ENCODE peak calls at places on chromosome 22, in five cellular contexts. Y is right lobe of liver; P is tibial nerve; F is pancreas; X is naive thymus-derived CD4-positive, alpha-beta T cell. C is an unnamed sample.

GRCh38 chr22:19806213-19807160 is 45.9 kb downstream of the TBX1 start:
- DNase-seq in Y (peak; percentile 14), P (peak; percentile 26), F (no peak), X (no peak), C (no peak)

GRCh38 chr22:43996170-43996980 is 27.7 kb upstream of the PARVB start:
- DNase-seq in Y (peak; percentile 64), P (peak; percentile 23), F (peak; percentile 40), X (peak; percentile 62), C (peak; percentile 53)

GRCh38 chr22:26599505-26599904 is 9.6 kb upstream of the TPST2 start:
- DNase-seq in Y (no peak), P (no peak), F (no peak), X (no peak), C (no peak)

GRCh38 chr22:26610072-26610958 is 7.5 kb downstream of the CRYBB1 start:
- DNase-seq in Y (no peak), P (no peak), F (no peak), X (no peak), C (peak; percentile 13)

GRCh38 chr22:29382575-29383328 is 5.6 kb downstream of the AP1B1 start:
- DNase-seq in Y (no peak), P (no peak), F (peak; percentile 80), X (no peak), C (no peak)

GRCh38 chr22:30206964-30207363 is 39.6 kb downstream of the LIF start:
- DNase-seq in Y (peak; percentile 48), P (no peak), F (no peak), X (no peak), C (no peak)

GRCh38 chr22:50016988-50017700 is 4.6 kb upstream of the IL17REL start:
- DNase-seq in Y (peak; percentile 14), P (no peak), F (no peak), X (no peak), C (no peak)

GRCh38 chr22:30920407-30920806 is 48.2 kb downstream of the MORC2 start:
- DNase-seq in Y (peak; percentile 81), P (peak; percentile 79), F (peak; percentile 57), X (peak; percentile 77), C (peak; percentile 73)

GRCh38 chr22:45997077-45997774 is 20.3 kb upstream of the WNT7B start:
- DNase-seq in Y (peak; percentile 87), P (peak; percentile 77), F (peak; percentile 66), X (no peak), C (no peak)

GRCh38 chr22:30015229-30015797 is 65.0 kb upstream of the HORMAD2 start:
- DNase-seq in Y (no peak), P (no peak), F (no peak), X (no peak), C (no peak)

GRCh38 chr22:46598224-46598623 is 22.0 kb upstream of the GRAMD4 start:
- DNase-seq in Y (no peak), P (no peak), F (no peak), X (no peak), C (no peak)

GRCh38 chr22:45096256-45096907 is 67.3 kb upstream of the NUP50 start:
- DNase-seq in Y (no peak), P (peak; percentile 31), F (peak; percentile 37), X (peak; percentile 24), C (no peak)

GRCh38 chr22:48819232-48819631 is 1008.4 kb downstream of the BRD1 start:
- DNase-seq in Y (no peak), P (no peak), F (no peak), X (no peak), C (no peak)

GRCh38 chr22:27886843-27887151 is 32.3 kb downstream of the PITPNB start:
- DNase-seq in Y (no peak), P (no peak), F (no peak), X (no peak), C (no peak)

GRCh38 chr22:24585461-24585860 is 7.4 kb downstream of the LRRC75B start:
- DNase-seq in Y (no peak), P (no peak), F (no peak), X (no peak), C (no peak)

GRCh38 chr22:24043957-24044356 is 32.9 kb downstream of the CABIN1 start:
- DNase-seq in Y (no peak), P (no peak), F (no peak), X (no peak), C (no peak)

GRCh38 chr22:30270841-30271240 is 4.2 kb upstream of the OSM start:
- DNase-seq in Y (peak; percentile 80), P (no peak), F (peak; percentile 75), X (no peak), C (no peak)

GRCh38 chr22:24071686-24072085 is 60.6 kb downstream of the CABIN1 start:
- DNase-seq in Y (no peak), P (no peak), F (no peak), X (no peak), C (no peak)

GRCh38 chr22:49815641-49816071 is 12.0 kb downstream of the BRD1 start:
- DNase-seq in Y (no peak), P (no peak), F (no peak), X (no peak), C (no peak)

GRCh38 chr22:46612904-46613605 is 7.1 kb upstream of the GRAMD4 start:
- DNase-seq in Y (no peak), P (no peak), F (no peak), X (peak; percentile 20), C (peak; percentile 33)

GRCh38 chr22:19469421-19469820 is 9.6 kb downstream of the UFD1 start:
- DNase-seq in Y (no peak), P (no peak), F (no peak), X (no peak), C (no peak)

GRCh38 chr22:50403701-50404101 is 60.6 kb downstream of the PPP6R2 start:
- DNase-seq in Y (peak; percentile 71), P (peak; percentile 49), F (peak; percentile 61), X (no peak), C (no peak)

GRCh38 chr22:44698531-44699421 is 3.2 kb upstream of the PRR5 start:
- DNase-seq in Y (no peak), P (peak; percentile 26), F (no peak), X (no peak), C (no peak)

GRCh38 chr22:37057796-37058510 is 6.4 kb downstream of the KCTD17 start:
- DNase-seq in Y (no peak), P (no peak), F (no peak), X (no peak), C (no peak)

GRCh38 chr22:49749885-49750510 is 77.7 kb downstream of the BRD1 start:
- DNase-seq in Y (no peak), P (no peak), F (no peak), X (no peak), C (no peak)

GRCh38 chr22:33909075-33909458 is 11.2 kb downstream of the LARGE1 start:
- DNase-seq in Y (no peak), P (no peak), F (no peak), X (no peak), C (no peak)

GRCh38 chr22:24128631-24129601 is 52.4 kb upstream of the SUSD2 start:
- DNase-seq in Y (no peak), P (no peak), F (no peak), X (no peak), C (no peak)

GRCh38 chr22:35486116-35486631 is 54.5 kb upstream of the RASD2 start:
- DNase-seq in Y (no peak), P (no peak), F (no peak), X (no peak), C (no peak)

GRCh38 chr22:37198290-37199102 is 10.4 kb upstream of the C1QTNF6 start:
- DNase-seq in Y (peak; percentile 89), P (peak; percentile 80), F (peak; percentile 80), X (peak; percentile 86), C (peak; percentile 81)

GRCh38 chr22:46769191-46769675 is 6.8 kb downstream of the TBC1D22A start:
- DNase-seq in Y (no peak), P (no peak), F (no peak), X (no peak), C (no peak)

GRCh38 chr22:49771266-49772065 is 56.2 kb downstream of the BRD1 start:
- DNase-seq in Y (peak; percentile 18), P (no peak), F (no peak), X (no peak), C (peak; percentile 38)

GRCh38 chr22:16601437-16602223 is 9.0 kb upstream of the CCT8L2 start:
- DNase-seq in Y (no peak), P (no peak), F (peak; percentile 12), X (peak; percentile 0), C (no peak)

GRCh38 chr22:30260682-30261081 is 6.0 kb downstream of the OSM start:
- DNase-seq in Y (no peak), P (no peak), F (no peak), X (no peak), C (no peak)

GRCh38 chr22:46437990-46438389 is 99.4 kb downstream of the CELSR1 start:
- DNase-seq in Y (no peak), P (no peak), F (no peak), X (no peak), C (no peak)

GRCh38 chr22:30763815-30764686 is 69.4 kb downstream of the OSBP2 start:
- DNase-seq in Y (no peak), P (no peak), F (peak; percentile 37), X (peak; percentile 71), C (peak; percentile 56)

DNA sequence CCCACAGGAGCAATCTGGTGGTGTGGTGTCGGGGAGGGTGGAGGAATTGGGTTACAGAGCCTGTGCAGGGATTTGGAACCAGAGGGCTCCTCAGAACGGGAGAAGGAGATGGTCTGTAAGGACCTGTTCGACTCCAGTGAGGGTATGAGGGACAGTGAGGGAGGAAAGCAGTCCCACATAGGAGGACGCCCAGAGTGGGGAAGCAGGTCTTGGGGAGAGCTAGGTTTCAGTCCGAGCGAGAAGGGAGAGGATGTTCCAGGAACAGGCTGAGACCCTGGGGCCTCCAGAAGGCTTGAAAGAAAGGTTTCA is 32.0 kb upstream of the GNAZ start:
- DNase-seq in Y (no peak), P (no peak), F (no peak), X (no peak), C (no peak)
- H3K27ac ChIP-seq in Y (no peak overlapping the region), P (no peak overlapping the region), F (no peak overlapping the region), X (no peak overlapping the region), C (no peak overlapping the region)

DNA sequence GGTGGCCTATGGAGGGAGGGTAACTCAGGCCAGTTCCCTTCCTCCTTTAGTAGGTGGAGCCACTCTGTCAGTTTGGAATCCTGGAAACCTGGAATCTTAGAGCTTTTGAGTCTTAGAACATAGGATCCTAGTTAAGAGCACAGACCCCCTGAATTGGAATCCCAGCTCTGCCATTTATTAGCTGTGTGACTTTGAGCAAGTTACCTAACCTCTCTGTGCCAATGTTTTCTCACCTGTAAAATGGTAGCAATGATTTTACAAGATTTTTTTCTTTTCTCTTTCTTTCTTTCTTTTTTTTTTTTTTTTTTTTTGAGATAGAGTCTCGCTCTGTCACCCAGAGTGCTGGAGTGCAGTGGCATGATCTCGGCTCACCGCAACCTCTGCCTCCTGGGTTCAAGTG is 17.1 kb upstream of the CACNA1I start:
- DNase-seq in Y (no peak), P (no peak), F (no peak), X (no peak), C (no peak)
- H3K27me3 ChIP-seq in Y (peaks cover 5% of the 10 kb centered on the region), P (no peaks in the 10 kb centered on the region), F (peaks cover 10% of the 10 kb centered on the region), X (no peaks in the 10 kb centered on the region), C (peaks cover 20% of the 10 kb centered on the region)

DNA sequence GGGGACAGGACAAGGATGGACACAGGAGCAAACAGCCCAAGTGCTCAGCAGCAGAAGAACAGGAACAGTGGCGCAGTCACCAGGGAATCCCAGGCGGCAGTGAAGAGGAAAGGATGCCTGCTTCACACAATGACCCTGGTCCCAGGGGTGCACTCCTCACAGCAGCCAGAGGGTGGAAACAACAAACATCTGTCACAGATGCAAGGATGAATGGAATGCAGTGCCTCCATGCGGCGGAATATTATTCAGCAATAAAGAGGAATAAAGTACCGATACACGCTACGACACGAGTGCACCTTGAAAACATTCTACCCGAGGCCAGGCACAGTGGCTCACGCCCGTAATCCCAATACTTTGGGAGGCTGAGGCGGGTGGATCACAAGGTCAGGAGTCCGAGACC is 12.7 kb downstream of the CSNK1E start:
- DNase-seq in Y (no peak), P (peak; percentile 42), F (no peak), X (no peak), C (no peak)
- H3K27ac ChIP-seq in Y (no peak overlapping the region), P (peak overlapping the region; percentile 67), F (peak overlapping the region; percentile 57), X (no peak overlapping the region), C (no peak overlapping the region)

GRCh38 chr22:42676059-42676607 is 26.9 kb upstream of the CYB5R3 start:
- DNase-seq in Y (no peak), P (no peak), F (no peak), X (no peak), C (no peak)
- H3K27me3 ChIP-seq in Y (no peaks in the 10 kb centered on the region), P (no peaks in the 10 kb centered on the region), F (no peaks in the 10 kb centered on the region), X (no peaks in the 10 kb centered on the region), C (no peaks in the 10 kb centered on the region)

C was measured in CD8-positive, alpha-beta memory T cell.